ENCODE peak calls at places on chromosome 15, in ten cellular contexts. M, A, O, X, Z, C, L, E, P and I are unnamed samples. For H3K4me1, the result is how much of the 10 kb centered on the place peaks cover.

GRCh38 chr15:82100116-82100795 is 54.4 kb upstream of the MEX3B start:
- DNase-seq in M (no peak), A (no peak), O (no peak), X (no peak), Z (no peak), C (no peak), L (no peak), E (peak), P (no peak), I (no peak)

GRCh38 chr15:56496635-56497034 is 31.7 kb upstream of the MNS1 start:
- DNase-seq in M (no peak), A (no peak), O (peak), X (no peak), Z (no peak), C (no peak), L (peak), E (peak), P (peak), I (peak)

GRCh38 chr15:41160639-41161315 is 44.7 kb upstream of the INO80 start:
- DNase-seq in M (no peak), A (no peak), O (no peak), X (no peak), Z (no peak), C (no peak), L (no peak), E (peak), P (no peak), I (no peak)

GRCh38 chr15:53506370-53506769 is 253.1 kb downstream of the WDR72 start:
- DNase-seq in M (no peak), A (no peak), O (peak), X (no peak), Z (no peak), C (no peak), L (no peak), E (no peak), P (peak), I (no peak)

GRCh38 chr15:94086360-94086759 is 145.0 kb upstream of the MCTP2 start:
- DNase-seq in M (no peak), A (no peak), O (no peak), X (no peak), Z (no peak), C (no peak), L (no peak), E (peak), P (no peak), I (no peak)

GRCh38 chr15:66036859-66037258 is 167.6 kb downstream of the RAB11A start:
- DNase-seq in M (no peak), A (no peak), O (no peak), X (no peak), Z (no peak), C (no peak), L (no peak), E (no peak), P (no peak), I (no peak)

GRCh38 chr15:90388462-90389182 is 580 bp downstream of the IQGAP1 start:
- DNase-seq in M (peak), A (no peak), O (peak), X (peak), Z (peak), C (peak), L (peak), E (peak), P (peak), I (peak)

GRCh38 chr15:58737298-58737697 is 12.2 kb downstream of the ADAM10 start:
- DNase-seq in M (no peak), A (no peak), O (no peak), X (no peak), Z (no peak), C (no peak), L (no peak), E (no peak), P (no peak), I (no peak)

GRCh38 chr15:101258238-101259144 is 6.6 kb upstream of the CHSY1 start:
- DNase-seq in M (peak), A (no peak), O (peak), X (peak), Z (peak), C (peak), L (peak), E (peak), P (peak), I (peak)

GRCh38 chr15:41921167-41921566 is 27.3 kb upstream of the SPTBN5 start:
- DNase-seq in M (peak), A (no peak), O (no peak), X (no peak), Z (no peak), C (no peak), L (no peak), E (peak), P (no peak), I (peak)

GRCh38 chr15:58561321-58561720 is 129.5 kb downstream of the LIPC start:
- DNase-seq in M (no peak), A (no peak), O (no peak), X (no peak), Z (no peak), C (no peak), L (no peak), E (no peak), P (no peak), I (no peak)

GRCh38 chr15:50227076-50227475 is 38.5 kb downstream of the HDC start:
- DNase-seq in M (no peak), A (no peak), O (peak), X (no peak), Z (no peak), C (no peak), L (no peak), E (peak), P (no peak), I (no peak)

GRCh38 chr15:61994216-61994615 is 66.0 kb downstream of the VPS13C start:
- DNase-seq in M (no peak), A (no peak), O (no peak), X (no peak), Z (no peak), C (no peak), L (no peak), E (peak), P (no peak), I (no peak)

GRCh38 chr15:81887913-81888312 is 157.9 kb downstream of the MEX3B start:
- DNase-seq in M (no peak), A (no peak), O (no peak), X (no peak), Z (no peak), C (peak), L (no peak), E (peak), P (no peak), I (no peak)

GRCh38 chr15:55917881-55918296 is 75.5 kb downstream of the NEDD4 start:
- DNase-seq in M (no peak), A (no peak), O (peak), X (peak), Z (peak), C (no peak), L (peak), E (peak), P (peak), I (peak)

GRCh38 chr15:53404930-53405493 is 354.5 kb downstream of the WDR72 start:
- DNase-seq in M (no peak), A (no peak), O (no peak), X (no peak), Z (no peak), C (no peak), L (peak), E (no peak), P (no peak), I (no peak)

GRCh38 chr15:91202510-91202909 is 102.5 kb downstream of the SV2B start:
- DNase-seq in M (no peak), A (no peak), O (no peak), X (no peak), Z (no peak), C (no peak), L (no peak), E (no peak), P (no peak), I (no peak)

GRCh38 chr15:84828433-84828908 is 11.3 kb downstream of the ALPK3 start:
- DNase-seq in M (peak), A (no peak), O (no peak), X (no peak), Z (no peak), C (peak), L (peak), E (no peak), P (no peak), I (no peak)

GRCh38 chr15:84824260-84824690 is 7.1 kb downstream of the ALPK3 start:
- DNase-seq in M (peak), A (no peak), O (no peak), X (no peak), Z (peak), C (peak), L (no peak), E (no peak), P (peak), I (no peak)

GRCh38 chr15:84823580-84823878 is 6.4 kb downstream of the ALPK3 start:
- DNase-seq in M (no peak), A (no peak), O (no peak), X (no peak), Z (no peak), C (no peak), L (no peak), E (no peak), P (no peak), I (no peak)

GRCh38 chr15:84827246-84827645 is 10.1 kb downstream of the ALPK3 start:
- DNase-seq in M (no peak), A (no peak), O (no peak), X (no peak), Z (no peak), C (no peak), L (no peak), E (no peak), P (no peak), I (no peak)

DNA sequence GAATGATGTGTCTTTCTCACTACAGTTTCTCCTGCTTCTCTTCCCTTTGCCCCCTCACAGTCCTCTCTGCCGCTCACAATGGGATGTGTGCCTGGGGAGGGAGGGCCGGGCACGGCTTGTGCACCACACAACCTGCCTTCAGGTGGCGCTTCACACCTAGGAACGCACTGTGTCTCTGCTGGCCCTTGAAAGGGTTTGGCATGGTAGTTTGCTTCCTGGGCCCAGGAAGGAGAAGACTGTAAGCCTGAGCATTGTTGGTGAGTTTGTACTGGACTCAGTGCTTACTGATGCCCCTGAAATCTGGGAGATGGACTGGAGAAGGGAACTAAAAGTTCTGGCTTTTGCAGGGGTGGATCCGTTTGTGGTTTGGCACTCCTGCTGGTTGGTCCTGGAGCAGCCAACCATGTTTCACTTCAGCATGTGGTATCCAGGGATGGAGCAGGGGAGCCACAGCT is 9.2 kb downstream of the ALPK3 start:
- DNase-seq in M (peak), A (no peak), O (peak), X (peak), Z (peak), C (no peak), L (peak), E (no peak), P (peak), I (no peak)
- TF ChIP-seq POLR2A in M (no peak), A (no peak), O (no peak), X (no peak), Z (no peak), C (no peak), L (no peak), E (no peak), P (no peak), I (no peak)

GRCh38 chr15:67124911-67125588 is 59.6 kb downstream of the SMAD3 start:
- DNase-seq in M (no peak), A (no peak), O (peak), X (no peak), Z (no peak), C (no peak), L (no peak), E (no peak), P (no peak), I (no peak)

GRCh38 chr15:67125589-67126502 is 60.4 kb downstream of the SMAD3 start:
- DNase-seq in M (peak), A (no peak), O (peak), X (peak), Z (no peak), C (peak), L (peak), E (peak), P (no peak), I (peak)

GRCh38 chr15:67127925-67128324 is 62.5 kb downstream of the SMAD3 start:
- DNase-seq in M (no peak), A (no peak), O (peak), X (no peak), Z (no peak), C (peak), L (no peak), E (peak), P (no peak), I (peak)

GRCh38 chr15:67126551-67127333 is 61.3 kb downstream of the SMAD3 start:
- DNase-seq in M (no peak), A (no peak), O (no peak), X (no peak), Z (no peak), C (no peak), L (peak), E (no peak), P (peak), I (no peak)

DNA sequence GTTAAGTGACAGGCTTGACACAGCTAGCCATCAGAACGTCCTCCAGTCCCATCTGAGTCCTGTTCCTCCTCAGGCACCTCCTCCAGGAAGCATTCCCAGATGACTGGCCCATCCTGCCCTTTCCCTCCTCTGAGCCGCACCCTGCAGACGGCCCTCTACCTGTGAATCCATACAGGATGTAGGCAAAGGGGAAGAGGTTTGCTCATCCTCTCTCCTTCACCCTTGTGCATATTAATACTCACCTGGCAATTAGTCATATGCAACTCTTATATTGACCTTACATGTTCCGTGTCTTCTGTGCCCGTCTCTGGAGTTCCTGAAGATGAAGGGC is 61.9 kb downstream of the SMAD3 start:
- DNase-seq in M (no peak), A (no peak), O (peak), X (no peak), Z (peak), C (no peak), L (no peak), E (no peak), P (no peak), I (no peak)
- H3K4me1 ChIP-seq in M (half or more), A (half or more), O (half or more), X (half or more), Z (under half), C (under half), L (half or more), E (half or more), P (half or more), I (half or more)

GRCh38 chr15:64825431-64826294 is at the start of gene PIF1:
- DNase-seq in M (peak), A (peak), O (peak), X (peak), Z (peak), C (peak), L (peak), E (peak), P (peak), I (peak)
- TF ChIP-seq POLR2A in M (peak), A (no peak), O (peak), X (no peak), Z (peak), C (peak), L (peak), E (peak), P (peak), I (peak)

GRCh38 chr15:73994419-73994883 is at the start of gene PML:
- DNase-seq in M (peak), A (peak), O (peak), X (peak), Z (peak), C (peak), L (peak), E (peak), P (peak), I (peak)

GRCh38 chr15:73993211-73993994 is 1.1 kb upstream of the PML start:
- DNase-seq in M (no peak), A (no peak), O (no peak), X (no peak), Z (no peak), C (no peak), L (no peak), E (no peak), P (no peak), I (no peak)

GRCh38 chr15:73996939-73997338 is 2.4 kb downstream of the PML start:
- DNase-seq in M (no peak), A (no peak), O (no peak), X (no peak), Z (no peak), C (no peak), L (no peak), E (no peak), P (no peak), I (peak)

GRCh38 chr15:73996267-73996666 is 1.8 kb downstream of the PML start:
- DNase-seq in M (no peak), A (no peak), O (no peak), X (no peak), Z (no peak), C (no peak), L (no peak), E (no peak), P (no peak), I (no peak)

GRCh38 chr15:73994912-73995622 is 551 bp downstream of the PML start:
- DNase-seq in M (peak), A (no peak), O (no peak), X (no peak), Z (peak), C (peak), L (no peak), E (no peak), P (no peak), I (no peak)
- H3K4me1 ChIP-seq in M (half or more), A (under half), O (under half), X (half or more), Z (half or more), C (under half), L (half or more), E (under half), P (under half), I (under half)

GRCh38 chr15:45026646-45027045 is 3.7 kb downstream of the SORD start:
- DNase-seq in M (no peak), A (no peak), O (no peak), X (peak), Z (no peak), C (no peak), L (no peak), E (no peak), P (no peak), I (peak)

GRCh38 chr15:45021331-45021730 is 1.7 kb upstream of the SORD start:
- DNase-seq in M (no peak), A (no peak), O (no peak), X (peak), Z (no peak), C (no peak), L (no peak), E (peak), P (no peak), I (no peak)

GRCh38 chr15:45023659-45024320 is 795 bp downstream of the SORD start:
- DNase-seq in M (no peak), A (no peak), O (peak), X (no peak), Z (no peak), C (no peak), L (no peak), E (peak), P (no peak), I (peak)

GRCh38 chr15:45027220-45027619 is 4.2 kb downstream of the SORD start:
- DNase-seq in M (no peak), A (no peak), O (no peak), X (no peak), Z (no peak), C (no peak), L (no peak), E (no peak), P (no peak), I (no peak)

DNA sequence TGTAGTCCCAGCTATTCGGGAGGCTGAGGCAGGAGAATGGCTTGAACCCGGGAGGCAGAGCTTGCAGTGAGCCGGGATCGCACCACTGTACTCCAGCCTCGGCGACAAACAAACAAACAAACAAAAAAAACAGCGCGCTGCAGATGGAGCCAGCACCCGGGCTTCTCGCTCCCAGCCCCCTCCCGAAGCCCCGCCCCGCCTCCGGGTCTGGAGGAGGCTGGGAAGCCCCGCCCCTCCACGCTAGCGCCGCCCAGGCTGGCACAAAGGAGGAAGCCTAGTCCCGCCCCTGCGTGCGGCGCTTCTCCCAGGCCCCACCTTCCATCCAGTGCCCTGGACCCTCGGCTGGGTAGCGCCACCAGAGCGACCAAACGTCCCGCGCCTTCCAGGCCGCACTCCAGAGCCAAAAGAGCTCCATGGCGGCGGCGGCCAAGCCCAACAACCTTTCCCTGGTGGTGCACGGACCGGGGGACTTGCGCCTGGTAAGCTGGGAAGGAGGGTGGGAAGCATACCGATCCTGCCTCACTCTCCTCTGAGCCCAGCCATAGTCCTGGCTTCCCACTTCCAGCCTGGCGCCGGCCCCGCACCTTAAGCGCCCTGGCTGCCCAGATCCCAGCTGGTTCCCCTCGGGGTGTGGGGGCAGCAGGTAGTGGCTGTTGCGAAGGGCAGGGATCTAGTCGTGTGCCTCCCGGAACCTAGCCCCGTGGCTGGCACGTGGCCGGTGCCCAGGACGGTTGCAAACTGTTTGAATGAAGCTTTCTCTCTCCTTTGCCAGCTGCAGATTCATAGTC is at the start of gene SORD:
- DNase-seq in M (peak), A (peak), O (peak), X (peak), Z (peak), C (peak), L (peak), E (peak), P (peak), I (peak)
- TF ChIP-seq POLR2A in M (peak), A (no peak), O (peak), X (no peak), Z (no peak), C (peak), L (peak), E (no peak), P (peak), I (no peak)

DNA sequence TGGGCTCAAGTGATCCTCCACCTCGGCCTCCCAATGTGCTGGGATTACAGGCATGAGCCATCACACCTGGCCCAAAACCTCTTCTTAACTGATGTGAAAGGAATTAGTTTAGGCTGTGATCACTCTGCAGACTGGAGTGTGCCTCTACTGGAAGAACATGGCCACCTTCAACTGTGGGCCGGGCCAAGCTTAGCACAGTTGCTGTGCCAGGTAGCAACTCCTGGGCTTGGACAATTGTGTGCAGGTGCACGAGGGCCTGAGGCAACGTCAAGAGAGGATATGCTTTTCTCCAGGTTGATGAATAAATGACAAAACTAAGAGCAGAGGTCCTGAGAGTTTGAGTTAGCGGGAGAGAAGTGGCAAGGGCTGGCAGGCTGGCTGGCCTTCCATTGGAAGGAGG is 6.5 kb downstream of the FAH start:
- DNase-seq in M (no peak), A (no peak), O (no peak), X (no peak), Z (no peak), C (no peak), L (no peak), E (no peak), P (no peak), I (no peak)
- H3K4me1 ChIP-seq in M (under half), A (under half), O (under half), X (under half), Z (under half), C (under half), L (under half), E (under half), P (half or more), I (under half)

GRCh38 chr15:25795712-25796111 is 67.4 kb downstream of the ATP10A start:
- DNase-seq in M (no peak), A (no peak), O (no peak), X (no peak), Z (no peak), C (no peak), L (no peak), E (no peak), P (no peak), I (no peak)
- TF ChIP-seq POLR2A in M (no peak), A (no peak), O (no peak), X (no peak), Z (no peak), C (no peak), L (no peak), E (no peak), P (no peak), I (no peak)